ENCODE peak calls at places on chromosomes 6 and 20, in four cellular contexts. Q is AG04450, S is fibroblast of mammary gland, E is suprapubic skin. L is an unnamed sample.

GRCh38 chr6:93105017-93105416 is 314.3 kb downstream of the EPHA7 start:
- DNase-seq in Q (no peak), S (no peak), E (no peak), L (no peak)

GRCh38 chr20:36684747-36685146 is 38.8 kb upstream of the SLA2 start:
- DNase-seq in Q (no peak), S (no peak), E (no peak), L (no peak)

GRCh38 chr6:89067796-89068195 is 12.8 kb upstream of the PNRC1 start:
- DNase-seq in Q (no peak), S (peak), E (no peak), L (no peak)

GRCh38 chr6:67933278-67933677 is 701.8 kb upstream of the ADGRB3 start:
- DNase-seq in Q (no peak), S (peak), E (no peak), L (no peak)

GRCh38 chr6:69791065-69791471 is 5.7 kb downstream of the LMBRD1 start:
- DNase-seq in Q (no peak), S (peak), E (no peak), L (no peak)

GRCh38 chr6:99350573-99350972 is 1.1 kb upstream of the FAXC start:
- DNase-seq in Q (no peak), S (no peak), E (no peak), L (no peak)

GRCh38 chr20:37223053-37223452 is 38.6 kb downstream of the GHRH start:
- DNase-seq in Q (peak), S (peak), E (no peak), L (peak)

GRCh38 chr6:147297663-147298313 is 93.6 kb downstream of the STXBP5 start:
- DNase-seq in Q (no peak), S (no peak), E (no peak), L (no peak)

DNA sequence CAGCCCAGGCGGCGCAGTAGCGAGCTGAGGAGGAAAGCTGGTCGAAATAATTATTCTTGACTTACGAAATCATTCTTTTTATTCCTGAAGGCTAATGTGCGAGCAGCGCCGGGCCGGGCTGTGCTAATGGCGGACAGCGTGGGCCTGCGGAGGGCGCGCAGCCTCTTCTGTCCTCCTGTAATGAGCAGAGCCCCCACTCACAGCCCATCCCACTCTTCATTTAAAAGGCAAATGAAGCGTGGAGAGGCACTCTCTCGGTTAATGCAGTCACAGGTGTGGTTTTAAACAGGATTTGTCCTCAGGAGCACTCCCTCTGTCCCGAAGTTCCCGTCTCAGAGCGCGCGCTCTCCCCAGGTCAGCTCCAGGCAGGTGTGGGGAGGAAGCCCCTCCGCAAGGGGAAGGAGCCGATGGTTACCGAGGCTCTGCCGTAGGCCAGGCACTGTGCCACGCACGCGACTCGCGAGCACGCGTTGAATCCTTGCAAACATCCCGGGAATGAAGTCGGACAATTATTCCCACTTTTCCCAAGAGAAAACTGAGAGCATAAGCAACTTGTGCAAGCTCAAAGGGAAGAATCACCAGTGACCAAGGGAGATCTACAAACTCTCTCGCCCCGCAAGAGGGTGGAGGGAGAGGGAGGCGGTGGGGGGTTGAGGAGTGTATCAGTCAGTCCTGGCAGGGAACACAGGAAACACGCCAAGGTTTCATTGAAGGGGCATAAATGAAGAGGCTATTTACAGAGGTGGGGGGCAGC is 35.5 kb upstream of the ZFAND3 start:
- DNase-seq in Q (no peak), S (peak), E (no peak), L (no peak)
- TF ChIP-seq CTCF in Q (peak), S (no peak), E (no peak), L (no peak)

GRCh38 chr20:51540585-51540984 is 1.9 kb downstream of the NFATC2 start:
- DNase-seq in Q (no peak), S (no peak), E (peak), L (no peak)

GRCh38 chr20:51541189-51542032 is 1.1 kb downstream of the NFATC2 start:
- DNase-seq in Q (no peak), S (peak), E (peak), L (peak)

GRCh38 chr20:51545515-51545914 is 3.0 kb upstream of the NFATC2 start:
- DNase-seq in Q (no peak), S (no peak), E (no peak), L (no peak)

GRCh38 chr20:51542033-51542893 is at the start of gene NFATC2:
- DNase-seq in Q (no peak), S (no peak), E (no peak), L (peak)

GRCh38 chr20:51542894-51543788 is 622 bp upstream of the NFATC2 start:
- DNase-seq in Q (no peak), S (no peak), E (no peak), L (no peak)
- H3K4me3 ChIP-seq in Q (peak), S (no peak), E (peak), L (no peak)

GRCh38 chr20:18304618-18305017 is 16.3 kb downstream of the ZNF133 start:
- DNase-seq in Q (no peak), S (no peak), E (no peak), L (no peak)
- TF ChIP-seq CTCF in Q (peak), S (peak), E (no peak), L (no peak)

GRCh38 chr6:4788953-4789584 is 12.9 kb downstream of the CDYL start:
- DNase-seq in Q (no peak), S (no peak), E (no peak), L (no peak)
- H3K4me3 ChIP-seq in Q (no peak), S (no peak), E (no peak), L (no peak)

DNA sequence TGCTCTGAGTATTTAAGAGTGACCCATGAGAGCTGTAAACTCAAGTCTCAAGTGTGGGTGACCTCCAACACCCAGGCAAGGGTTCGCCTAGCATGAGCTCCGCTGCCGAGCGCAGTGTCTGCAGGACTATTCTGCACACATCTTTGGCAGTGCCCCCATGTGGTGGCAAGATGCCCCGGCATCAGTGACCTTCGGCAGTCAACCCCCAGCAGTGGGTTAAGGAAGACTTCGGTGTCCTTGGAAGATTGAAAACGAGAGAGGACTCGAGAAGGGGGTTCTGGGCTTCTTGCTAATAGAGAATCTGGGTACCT is 43.1 kb downstream of the RBM38 start:
- DNase-seq in Q (no peak), S (no peak), E (no peak), L (no peak)
- TF ChIP-seq CTCF in Q (no peak), S (no peak), E (no peak), L (no peak)

GRCh38 chr6:160138839-160139419 is 17.3 kb downstream of the SLC22A1 start:
- DNase-seq in Q (no peak), S (no peak), E (no peak), L (no peak)
- H3K4me3 ChIP-seq in Q (no peak), S (no peak), E (no peak), L (no peak)

GRCh38 chr6:163522033-163522432 is 107.5 kb downstream of the QKI start:
- DNase-seq in Q (no peak), S (no peak), E (no peak), L (no peak)
- TF ChIP-seq CTCF in Q (no peak), S (no peak), E (no peak), L (no peak)

DNA sequence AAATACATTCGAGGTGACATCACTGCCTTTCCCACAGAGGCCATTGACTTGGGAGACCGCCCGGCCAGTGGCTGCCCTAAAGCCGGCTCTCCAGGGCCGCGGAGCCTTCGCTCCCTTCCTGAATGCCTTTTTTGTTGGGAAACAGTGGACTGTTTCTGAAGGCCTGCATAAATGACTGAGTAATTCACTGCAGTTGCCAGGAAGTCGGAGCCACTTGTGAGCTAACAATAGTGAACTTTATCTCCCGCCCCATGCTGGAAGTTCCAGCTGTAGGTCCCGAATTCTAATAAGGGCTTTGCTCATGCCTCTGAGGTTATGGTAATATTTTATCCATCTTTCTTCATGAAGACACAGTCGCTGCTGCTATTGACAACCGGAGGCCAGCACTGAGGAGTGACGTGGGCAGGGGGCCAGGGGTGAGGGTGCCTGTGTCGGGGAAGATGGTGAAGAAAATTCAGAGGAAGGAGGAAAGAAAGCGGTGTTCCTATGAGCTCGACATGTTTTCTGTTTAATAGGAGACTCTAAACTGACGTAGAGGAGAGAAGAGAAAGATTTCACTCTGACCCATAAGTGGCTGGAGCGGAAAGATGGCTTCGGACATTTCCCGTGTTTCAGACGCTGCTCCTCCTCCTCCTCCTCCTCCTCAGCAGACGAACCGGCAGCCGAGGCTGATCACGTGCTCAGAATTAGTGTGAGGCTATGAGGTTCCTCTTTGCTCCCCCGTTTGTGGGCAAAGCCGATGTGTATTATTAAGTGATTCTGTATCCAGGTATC is 671.2 kb downstream of the QKI start:
- DNase-seq in Q (no peak), S (peak), E (peak), L (no peak)
- H3K4me3 ChIP-seq in Q (no peak), S (no peak), E (no peak), L (no peak)